ENCODE peak calls at places on chromosome 21, in seven cellular contexts. P is prostate gland, O is HCT116, T is psoas muscle, B is hepatocyte, F is Panc1, J is esophagus squamous epithelium. C is an unnamed sample.
A peak's percentile ranks its signal among the peaks of the same experiment; 100 is the strongest.

GRCh38 chr21:14901482-14901958 is 163.3 kb downstream of the NRIP1 start:
- DNase-seq in P (no peak), O (peak; percentile 78), T (no peak), B (no peak), F (no peak), J (no peak), C (no peak)

GRCh38 chr21:16088121-16088520 is 358.3 kb downstream of the USP25 start:
- DNase-seq in P (no peak), O (no peak), T (no peak), B (no peak), F (no peak), J (no peak), C (no peak)

GRCh38 chr21:29896884-29897283 is 42.9 kb downstream of the GRIK1 start:
- DNase-seq in P (no peak), O (no peak), T (no peak), B (no peak), F (no peak), J (no peak), C (no peak)

GRCh38 chr21:44571844-44572782 is 1.4 kb upstream of the KRTAP10-4 start:
- DNase-seq in P (no peak), O (no peak), T (no peak), B (no peak), F (no peak), J (no peak), C (no peak)

GRCh38 chr21:35849131-35849530 is 211.2 kb downstream of the SETD4 start:
- DNase-seq in P (peak; percentile 33), O (no peak), T (no peak), B (no peak), F (no peak), J (no peak), C (no peak)

GRCh38 chr21:35366348-35367085 is 317.4 kb upstream of the RUNX1 start:
- DNase-seq in P (no peak), O (no peak), T (no peak), B (peak; percentile 45), F (no peak), J (no peak), C (no peak)

GRCh38 chr21:34653522-34653921 is 15.3 kb upstream of the CLIC6 start:
- DNase-seq in P (no peak), O (no peak), T (no peak), B (no peak), F (no peak), J (no peak), C (no peak)

GRCh38 chr21:44900559-44901251 is 20.0 kb downstream of the ITGB2 start:
- DNase-seq in P (no peak), O (no peak), T (peak; percentile 10), B (no peak), F (no peak), J (no peak), C (no peak)

GRCh38 chr21:44880762-44881585 is 7.5 kb upstream of the PTTG1IP start:
- DNase-seq in P (no peak), O (no peak), T (no peak), B (no peak), F (no peak), J (no peak), C (peak; percentile 72)

GRCh38 chr21:27803571-27803970 is 836.7 kb upstream of the ADAMTS5 start:
- DNase-seq in P (no peak), O (no peak), T (no peak), B (no peak), F (no peak), J (no peak), C (no peak)

GRCh38 chr21:21624674-21625073 is 626.5 kb downstream of the NCAM2 start:
- DNase-seq in P (no peak), O (no peak), T (no peak), B (no peak), F (no peak), J (no peak), C (no peak)

GRCh38 chr21:17351766-17352165 is 161.1 kb upstream of the CXADR start:
- DNase-seq in P (no peak), O (no peak), T (no peak), B (no peak), F (no peak), J (no peak), C (no peak)

GRCh38 chr21:17458279-17458678 is 54.6 kb upstream of the CXADR start:
- DNase-seq in P (no peak), O (no peak), T (no peak), B (no peak), F (no peak), J (no peak), C (no peak)

GRCh38 chr21:16426936-16427335 is 697.2 kb downstream of the USP25 start:
- DNase-seq in P (no peak), O (no peak), T (no peak), B (no peak), F (no peak), J (no peak), C (no peak)

GRCh38 chr21:35294231-35294898 is 245.3 kb upstream of the RUNX1 start:
- DNase-seq in P (peak; percentile 28), O (peak; percentile 86), T (no peak), B (peak; percentile 31), F (no peak), J (no peak), C (no peak)

GRCh38 chr21:45132841-45133573 is 58.6 kb downstream of the ADARB1 start:
- DNase-seq in P (peak; percentile 33), O (no peak), T (peak; percentile 74), B (no peak), F (no peak), J (no peak), C (no peak)

GRCh38 chr21:34029724-34030528 is 43.5 kb upstream of the MRPS6 start:
- DNase-seq in P (no peak), O (peak; percentile 84), T (peak; percentile 20), B (peak; percentile 54), F (peak; percentile 39), J (no peak), C (no peak)

GRCh38 chr21:27580276-27580675 is 613.4 kb upstream of the ADAMTS5 start:
- DNase-seq in P (no peak), O (no peak), T (no peak), B (no peak), F (no peak), J (no peak), C (no peak)

DNA sequence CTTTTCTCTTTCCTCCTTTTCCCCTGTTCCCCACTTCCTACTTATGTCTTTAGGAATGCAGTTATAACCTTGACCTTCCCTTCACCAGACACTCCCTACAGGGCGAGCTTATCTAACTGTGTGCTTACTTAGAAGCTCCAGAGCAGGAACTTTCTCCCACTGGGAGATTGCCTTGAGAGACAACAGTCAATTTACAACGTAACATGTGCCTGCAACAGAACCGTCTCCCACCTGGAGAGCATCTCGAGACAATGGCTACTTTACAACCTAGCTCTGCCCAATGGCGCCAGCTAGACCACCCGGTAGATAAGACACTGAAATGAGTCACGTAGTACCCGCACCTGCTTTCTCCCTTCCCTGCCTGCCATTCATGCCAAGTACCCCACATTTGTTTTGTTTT is 16.7 kb downstream of the HMGN1 start:
- DNase-seq in P (no peak), O (no peak), T (no peak), B (no peak), F (no peak), J (no peak), C (no peak)
- TF ChIP-seq CTCF in P (no peak), O (no peak), T (no peak), B (no peak), F (no peak), J (no peak), C (no peak)

GRCh38 chr21:25360593-25360992 is 246.7 kb downstream of the MRPL39 start:
- DNase-seq in P (no peak), O (no peak), T (no peak), B (no peak), F (no peak), J (no peak), C (no peak)
- TF ChIP-seq CTCF in P (no peak), O (no peak), T (no peak), B (no peak), F (peak; percentile 24), J (no peak), C (no peak)

DNA sequence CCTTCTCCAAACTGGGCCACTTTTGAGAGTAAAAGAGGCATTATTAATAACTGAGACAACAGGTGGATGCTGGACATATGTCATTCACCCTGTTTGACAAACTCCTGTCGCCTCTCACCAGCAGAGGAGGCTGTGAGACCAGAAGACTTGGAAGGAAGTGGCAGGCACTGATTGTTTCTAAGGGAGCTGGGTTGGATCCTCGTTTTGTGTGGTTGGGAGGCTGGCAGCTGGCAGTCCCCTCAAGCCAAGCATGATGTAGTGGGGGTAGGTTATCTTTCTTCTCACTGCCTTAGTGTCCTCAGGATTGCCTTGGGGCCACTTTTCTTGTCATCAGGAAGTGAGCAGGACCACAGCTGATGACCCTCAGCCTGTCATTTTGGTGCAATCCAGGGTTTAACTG is 86.5 kb upstream of the KCNJ15 start:
- DNase-seq in P (peak; percentile 11), O (no peak), T (no peak), B (peak; percentile 26), F (no peak), J (no peak), C (peak; percentile 66)
- TF ChIP-seq CTCF in P (peak; percentile 35), O (no peak), T (peak; percentile 14), B (peak; percentile 31), F (peak; percentile 55), J (peak; percentile 53), C (peak; percentile 75)

DNA sequence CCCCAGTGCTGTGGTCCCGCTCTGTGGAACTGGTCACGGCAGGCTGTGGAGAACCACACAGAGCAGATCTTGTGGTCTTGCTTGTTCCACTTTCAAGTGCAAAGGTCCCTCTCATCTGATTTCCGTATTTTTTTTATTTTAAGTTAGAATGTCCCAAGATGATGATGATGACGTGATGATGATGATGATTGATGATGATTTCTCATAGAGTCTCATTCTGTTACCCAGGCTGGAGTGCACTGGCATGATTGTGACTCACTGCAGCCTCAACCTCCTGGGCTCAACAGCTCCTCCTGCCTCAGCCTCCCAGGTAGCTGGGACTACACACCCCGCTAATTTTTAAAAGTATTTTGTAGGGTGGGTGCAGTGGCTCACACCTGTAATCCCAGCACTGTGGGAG is 12.2 kb downstream of the EVA1C start:
- DNase-seq in P (no peak), O (no peak), T (no peak), B (no peak), F (no peak), J (no peak), C (no peak)
- TF ChIP-seq CTCF in P (no peak), O (no peak), T (no peak), B (no peak), F (no peak), J (no peak), C (no peak)

DNA sequence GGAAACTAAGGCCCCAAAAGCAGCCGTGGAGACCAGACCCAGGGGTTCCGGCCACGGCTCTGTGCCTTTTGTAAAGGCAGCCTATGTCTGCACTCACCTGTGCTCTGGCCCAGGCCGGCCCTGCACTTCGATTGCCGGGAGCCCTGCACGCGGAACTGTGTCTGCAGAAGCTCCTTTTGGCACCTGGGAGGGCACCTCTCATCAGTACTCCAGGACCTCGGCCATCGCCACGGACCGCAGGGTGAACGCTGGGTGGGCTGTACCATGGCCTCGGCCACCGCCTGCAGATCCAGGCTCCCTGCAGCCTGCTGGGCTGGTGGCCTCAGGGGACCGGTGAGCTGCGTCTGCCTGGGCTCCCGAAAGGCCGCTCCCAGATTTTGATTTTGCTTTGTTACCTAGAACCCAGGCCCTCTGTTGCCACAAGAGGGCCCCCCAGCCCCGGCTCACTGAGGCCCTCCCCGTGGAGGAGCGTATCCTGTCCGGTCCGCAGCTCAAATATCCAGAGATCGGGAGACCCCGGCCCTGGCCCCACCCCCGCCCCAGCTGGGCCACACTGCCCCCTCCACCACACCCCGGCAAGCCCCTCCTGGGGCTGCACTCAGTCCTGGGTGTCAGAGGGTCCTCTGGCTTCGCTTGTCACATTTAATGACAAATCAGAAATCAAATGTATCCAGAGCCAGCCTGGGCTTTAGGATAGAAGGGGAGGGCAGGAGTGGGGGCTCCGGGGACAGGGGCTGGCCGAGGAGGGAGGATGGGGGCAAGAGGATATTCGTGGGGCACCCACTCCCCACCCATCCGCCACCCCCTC is 60.2 kb upstream of the PDE9A start:
- DNase-seq in P (peak; percentile 73), O (peak; percentile 42), T (peak; percentile 61), B (peak; percentile 87), F (no peak), J (no peak), C (no peak)
- TF ChIP-seq CTCF in P (peak; percentile 80), O (peak; percentile 82), T (peak; percentile 60), B (peak; percentile 88), F (peak; percentile 84), J (peak; percentile 69), C (peak; percentile 76)

C was measured in CD14-positive monocyte.